ENCODE peak calls at places on chromosomes 16 and 17, in four cellular contexts. One of them, this sample, is unnamed.

GRCh38 chr16:69477546-69477945 is 53.1 kb downstream of the CYB5B start:
- DNase-seq in CD8-positive, alpha-beta T cell: no peak
- DNase-seq in tibial nerve: no peak
- DNase-seq in vagina: peak; percentile 60
- DNase-seq in this sample: no peak

GRCh38 chr17:42131971-42132370 is 9.4 kb downstream of the HSPB9 start:
- DNase-seq in tibial nerve: no peak
- DNase-seq in CD8-positive, alpha-beta T cell: no peak
- DNase-seq in vagina: no peak
- DNase-seq in this sample: no peak

GRCh38 chr17:31509095-31509804 is 117.8 kb downstream of the RAB11FIP4 start:
- DNase-seq in CD8-positive, alpha-beta T cell: no peak
- DNase-seq in tibial nerve: no peak
- DNase-seq in vagina: no peak
- DNase-seq in this sample: no peak

GRCh38 chr16:65070831-65071230 is 51.0 kb downstream of the CDH11 start:
- DNase-seq in vagina: no peak
- DNase-seq in tibial nerve: peak; percentile 60
- DNase-seq in CD8-positive, alpha-beta T cell: no peak
- DNase-seq in this sample: peak; percentile 68

GRCh38 chr17:56908061-56908542 is 5.7 kb downstream of the TRIM25 start:
- DNase-seq in tibial nerve: peak; percentile 37
- DNase-seq in CD8-positive, alpha-beta T cell: peak; percentile 33
- DNase-seq in vagina: no peak
- DNase-seq in this sample: no peak

GRCh38 chr16:79212114-79212791 is 388.3 kb downstream of the MAF start:
- DNase-seq in CD8-positive, alpha-beta T cell: no peak
- DNase-seq in vagina: no peak
- DNase-seq in tibial nerve: no peak
- DNase-seq in this sample: no peak

GRCh38 chr17:71633391-71633849 is 487.4 kb upstream of the SOX9 start:
- DNase-seq in vagina: no peak
- DNase-seq in CD8-positive, alpha-beta T cell: no peak
- DNase-seq in tibial nerve: no peak
- DNase-seq in this sample: no peak

GRCh38 chr17:75922963-75923874 is 17.6 kb downstream of the FBF1 start:
- DNase-seq in vagina: no peak
- DNase-seq in CD8-positive, alpha-beta T cell: no peak
- DNase-seq in tibial nerve: no peak
- DNase-seq in this sample: no peak

GRCh38 chr17:64017381-64017980 is 3.0 kb downstream of the ICAM2 start:
- DNase-seq in tibial nerve: no peak
- DNase-seq in CD8-positive, alpha-beta T cell: no peak
- DNase-seq in vagina: no peak
- DNase-seq in this sample: no peak
- TF ChIP-seq CTCF in tibial nerve: no peak
- TF ChIP-seq CTCF in CD8-positive, alpha-beta T cell: peak; percentile 58
- TF ChIP-seq CTCF in vagina: no peak
- TF ChIP-seq CTCF in this sample: peak; percentile 43

DNA sequence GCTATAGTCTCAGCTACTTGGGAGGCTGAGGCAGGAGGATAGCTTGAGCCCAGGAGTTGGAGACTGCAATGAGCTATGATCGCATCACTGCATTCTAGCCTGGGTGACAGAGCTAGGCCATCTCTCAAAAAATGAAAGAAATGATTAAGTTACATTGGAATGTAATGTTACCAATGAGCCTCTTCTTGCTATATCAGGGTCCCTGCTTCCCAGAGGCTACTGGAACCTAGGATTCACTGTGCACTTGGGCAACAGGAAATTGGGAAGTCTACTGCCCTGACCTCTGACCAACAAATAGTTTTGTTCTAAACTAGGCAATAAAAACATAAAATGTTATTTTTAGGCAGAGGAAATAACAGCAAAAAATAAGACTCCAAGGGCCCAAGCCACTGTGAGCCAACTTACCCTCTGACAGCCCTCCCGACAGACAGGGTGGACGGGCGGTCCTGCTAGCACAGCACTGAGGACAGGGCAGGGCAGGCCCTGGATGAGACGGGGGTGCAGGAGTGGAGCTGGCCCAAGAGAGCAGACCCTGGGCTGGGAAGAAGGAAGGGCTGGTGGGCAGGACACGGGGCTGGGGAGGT is 27.5 kb downstream of the NSMCE1 start:
- DNase-seq in tibial nerve: no peak
- DNase-seq in vagina: peak; percentile 83
- DNase-seq in CD8-positive, alpha-beta T cell: no peak
- DNase-seq in this sample: no peak
- H3K4me1 ChIP-seq in tibial nerve: peaks cover 93% of the 10 kb centered on the region
- H3K4me1 ChIP-seq in vagina: peaks cover 77% of the 10 kb centered on the region
- H3K4me1 ChIP-seq in CD8-positive, alpha-beta T cell: peaks cover 46% of the 10 kb centered on the region
- H3K4me1 ChIP-seq in this sample: peaks cover 14% of the 10 kb centered on the region

DNA sequence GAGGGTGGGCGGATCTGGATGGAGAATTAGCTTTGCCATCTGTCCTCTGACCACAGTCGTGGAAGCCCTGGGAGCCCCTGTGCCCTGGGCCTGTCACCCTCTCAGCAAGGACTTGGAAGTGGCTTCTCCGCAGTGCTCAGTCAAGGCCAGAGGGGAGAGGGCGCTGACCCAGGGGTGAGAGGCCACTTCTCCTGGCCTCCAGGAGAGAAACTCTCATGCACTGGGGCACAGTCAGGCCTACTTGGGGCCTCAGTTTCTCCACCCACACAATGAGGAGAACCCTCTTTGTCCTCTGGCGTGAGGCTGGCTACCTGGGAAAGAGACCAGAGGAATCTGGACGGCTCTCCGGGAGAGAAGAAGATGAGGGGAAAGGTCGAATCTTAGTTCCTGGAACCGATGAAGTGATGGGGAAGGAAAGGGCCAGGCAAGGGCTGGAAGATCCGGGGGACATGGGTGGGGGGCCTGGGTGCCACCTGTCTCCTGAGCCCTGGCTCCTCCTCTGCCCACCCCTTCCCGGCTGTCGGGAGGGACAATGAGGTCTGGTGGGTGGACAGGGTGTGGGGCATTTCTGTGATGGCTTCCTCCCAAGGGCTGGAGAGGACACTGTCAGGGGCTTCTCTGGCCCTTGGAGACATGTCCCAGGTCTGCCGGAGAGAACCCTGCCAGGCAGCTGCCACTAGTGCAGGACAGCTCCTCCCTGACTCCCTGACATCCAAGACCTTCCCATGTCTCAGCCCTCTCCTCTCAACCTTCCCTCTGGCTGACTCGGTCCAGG is 9.1 kb upstream of the ARHGAP27 start:
- DNase-seq in vagina: no peak
- DNase-seq in tibial nerve: no peak
- DNase-seq in CD8-positive, alpha-beta T cell: no peak
- DNase-seq in this sample: no peak
- TF ChIP-seq CTCF in vagina: no peak
- TF ChIP-seq CTCF in tibial nerve: no peak
- TF ChIP-seq CTCF in CD8-positive, alpha-beta T cell: no peak
- TF ChIP-seq CTCF in this sample: no peak

DNA sequence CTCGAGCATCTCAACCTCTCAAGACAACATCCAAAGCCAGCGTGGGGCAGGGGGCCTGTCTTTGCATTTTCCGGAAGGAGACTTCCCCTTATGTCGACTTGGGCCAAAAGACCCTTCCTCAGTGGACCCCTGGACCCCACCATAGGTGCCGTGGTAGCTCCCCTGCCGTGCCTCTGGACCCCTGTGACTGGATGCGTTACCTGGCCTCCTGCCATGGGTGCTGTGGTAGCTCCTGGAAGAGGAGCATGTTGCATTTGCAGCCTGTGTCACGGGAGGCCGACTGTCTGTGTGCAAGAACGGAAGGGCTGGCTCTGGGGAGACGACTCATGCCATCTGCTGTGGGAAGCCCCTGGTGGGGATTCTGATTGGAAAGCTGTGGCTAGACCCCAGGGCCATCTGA is 130.1 kb downstream of the FOXL1 start:
- DNase-seq in vagina: no peak
- DNase-seq in CD8-positive, alpha-beta T cell: no peak
- DNase-seq in tibial nerve: no peak
- DNase-seq in this sample: no peak
- H3K4me1 ChIP-seq in vagina: no peaks in the 10 kb centered on the region
- H3K4me1 ChIP-seq in CD8-positive, alpha-beta T cell: no peaks in the 10 kb centered on the region
- H3K4me1 ChIP-seq in tibial nerve: no peaks in the 10 kb centered on the region
- H3K4me1 ChIP-seq in this sample: no peaks in the 10 kb centered on the region

GRCh38 chr17:79832211-79833109 is 6.8 kb downstream of the CBX4 start:
- DNase-seq in CD8-positive, alpha-beta T cell: no peak
- DNase-seq in tibial nerve: no peak
- DNase-seq in vagina: no peak
- DNase-seq in this sample: no peak
- TF ChIP-seq CTCF in CD8-positive, alpha-beta T cell: no peak
- TF ChIP-seq CTCF in tibial nerve: no peak
- TF ChIP-seq CTCF in vagina: no peak
- TF ChIP-seq CTCF in this sample: no peak

DNA sequence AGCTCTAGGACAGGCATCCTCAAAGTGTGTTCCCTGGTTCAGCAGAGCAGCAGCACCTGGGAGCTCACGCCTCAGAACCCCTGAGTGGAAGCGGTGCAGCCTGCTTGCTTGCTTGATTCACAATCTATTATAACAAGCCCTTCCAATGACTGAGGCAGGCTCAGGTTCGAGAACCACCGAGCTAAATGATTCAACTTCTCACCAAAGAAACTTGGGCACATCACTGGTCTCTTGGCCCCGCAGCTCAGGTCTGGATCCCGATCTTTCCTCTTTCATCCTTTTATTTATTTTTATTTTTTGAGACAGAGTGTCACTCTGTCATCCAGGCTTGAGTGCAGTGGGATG is 24.5 kb downstream of the CLUH start:
- DNase-seq in vagina: no peak
- DNase-seq in CD8-positive, alpha-beta T cell: no peak
- DNase-seq in tibial nerve: no peak
- DNase-seq in this sample: no peak
- H3K4me1 ChIP-seq in vagina: peaks cover 20% of the 10 kb centered on the region
- H3K4me1 ChIP-seq in CD8-positive, alpha-beta T cell: peaks cover 7% of the 10 kb centered on the region
- H3K4me1 ChIP-seq in tibial nerve: peaks cover 37% of the 10 kb centered on the region
- H3K4me1 ChIP-seq in this sample: no peaks in the 10 kb centered on the region

DNA sequence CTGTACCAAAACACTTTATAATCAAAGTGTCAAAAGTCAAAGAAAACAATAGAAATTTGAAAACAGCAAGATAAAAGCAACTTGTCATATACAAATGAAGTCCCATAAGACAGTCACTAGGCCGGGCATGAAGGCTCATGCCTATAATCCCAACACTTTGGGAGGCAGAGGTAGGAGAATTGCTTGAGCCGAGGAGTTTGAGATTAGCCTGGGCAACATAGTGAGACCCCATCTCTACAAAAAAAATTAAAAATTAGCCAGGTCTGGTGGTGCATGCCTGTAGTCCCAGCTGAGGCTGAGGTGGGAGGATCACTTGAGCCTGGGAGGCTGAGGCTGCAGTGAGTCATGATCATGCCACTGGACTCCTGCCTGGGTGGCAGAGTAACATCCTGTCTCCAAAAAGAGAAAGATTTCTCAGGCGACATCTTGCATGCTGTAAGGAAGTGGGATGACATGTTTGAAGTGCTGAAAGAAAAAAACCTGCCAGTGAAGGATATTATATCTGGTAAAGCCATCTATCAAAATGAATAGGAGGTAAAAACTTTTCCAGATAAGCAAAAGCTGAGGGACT is 98.7 kb upstream of the NACA2 start:
- DNase-seq in vagina: no peak
- DNase-seq in tibial nerve: no peak
- DNase-seq in CD8-positive, alpha-beta T cell: no peak
- DNase-seq in this sample: no peak
- TF ChIP-seq CTCF in vagina: no peak
- TF ChIP-seq CTCF in tibial nerve: no peak
- TF ChIP-seq CTCF in CD8-positive, alpha-beta T cell: no peak
- TF ChIP-seq CTCF in this sample: no peak